ENCODE peak calls at places on chromosome 11, in four cellular contexts. U is CD4-positive, alpha-beta memory T cell; G is suprapubic skin; E is WERI-Rb-1. Y is an unnamed sample. For H3K36me3, the result is how much of the 10 kb centered on the place peaks cover.

GRCh38 chr11:112886707-112887370 is 74.4 kb upstream of the NCAM1 start:
- DNase-seq in G (no peak), U (no peak), E (peak), Y (no peak)

GRCh38 chr11:118608268-118609214 is 1.1 kb downstream of the PHLDB1 start:
- DNase-seq in G (peak), U (peak), E (peak), Y (peak)

GRCh38 chr11:118691926-118692830 is 12.7 kb upstream of the TREH start:
- DNase-seq in U (peak), E (no peak), G (no peak), Y (peak)

GRCh38 chr11:118260353-118260752 is 3.7 kb downstream of the MPZL2 start:
- DNase-seq in U (no peak), E (no peak), G (no peak), Y (no peak)

GRCh38 chr11:125036933-125037332 is 26.2 kb upstream of the SLC37A2 start:
- DNase-seq in G (no peak), U (no peak), E (no peak), Y (no peak)

GRCh38 chr11:74162688-74163467 is 7.9 kb downstream of the C2CD3 start:
- DNase-seq in G (no peak), E (no peak), U (no peak), Y (no peak)

GRCh38 chr11:76637491-76638266 is 32.9 kb downstream of the LRRC32 start:
- DNase-seq in G (no peak), E (no peak), U (no peak), Y (peak)

GRCh38 chr11:17063171-17064002 is 14.1 kb downstream of the RPS13 start:
- DNase-seq in E (peak), G (no peak), U (peak), Y (peak)

GRCh38 chr11:2103666-2104523 is 35.3 kb downstream of the IGF2 start:
- DNase-seq in E (no peak), U (no peak), G (peak), Y (no peak)

GRCh38 chr11:75261474-75261847 is 20.9 kb downstream of the TPBGL start:
- DNase-seq in G (peak), U (no peak), E (no peak), Y (no peak)

GRCh38 chr11:128905345-128906184 is 14.4 kb downstream of the KCNJ5 start:
- DNase-seq in E (no peak), U (peak), G (no peak), Y (peak)

GRCh38 chr11:10204021-10204420 is 90.0 kb downstream of the SBF2 start:
- DNase-seq in G (no peak), E (no peak), U (no peak), Y (no peak)

GRCh38 chr11:36500315-36500721 is 9.8 kb downstream of the TRAF6 start:
- DNase-seq in U (no peak), E (no peak), G (no peak), Y (no peak)

GRCh38 chr11:57514538-57515331 is 767 bp downstream of the SLC43A1 start:
- DNase-seq in U (peak), G (peak), E (no peak), Y (peak)

GRCh38 chr11:128941573-128942271 is 949 bp downstream of the TP53AIP1 start:
- DNase-seq in G (no peak), U (no peak), E (no peak), Y (no peak)

GRCh38 chr11:124394408-124394807 is 4.4 kb downstream of the OR8B3 start:
- DNase-seq in E (no peak), U (no peak), G (no peak), Y (no peak)

GRCh38 chr11:110527146-110527545 is 97.4 kb downstream of the FDX1 start:
- DNase-seq in E (no peak), G (no peak), U (no peak), Y (no peak)

GRCh38 chr11:72824020-72824419 is 9.8 kb downstream of the ATG16L2 start:
- DNase-seq in E (no peak), U (no peak), G (no peak), Y (no peak)

GRCh38 chr11:72821221-72821919 is 7.2 kb downstream of the ATG16L2 start:
- DNase-seq in U (no peak), E (peak), G (peak), Y (peak)

GRCh38 chr11:72823105-72823804 is 9.0 kb downstream of the ATG16L2 start:
- DNase-seq in E (no peak), G (no peak), U (no peak), Y (no peak)

GRCh38 chr11:72820439-72821139 is 6.4 kb downstream of the ATG16L2 start:
- DNase-seq in U (no peak), E (no peak), G (no peak), Y (no peak)

GRCh38 chr11:72821920-72822799 is 7.9 kb downstream of the ATG16L2 start:
- DNase-seq in G (peak), E (peak), U (peak), Y (peak)
- H3K36me3 ChIP-seq in G (under half), E (under half), U (under half), Y (under half)

GRCh38 chr11:12556788-12557384 is 117.3 kb upstream of the TEAD1 start:
- DNase-seq in U (no peak), E (no peak), G (peak), Y (peak)

GRCh38 chr11:12554122-12554521 is 120.1 kb upstream of the TEAD1 start:
- DNase-seq in U (no peak), E (no peak), G (no peak), Y (no peak)

GRCh38 chr11:12559011-12559410 is 115.2 kb upstream of the TEAD1 start:
- DNase-seq in G (no peak), E (no peak), U (no peak), Y (no peak)

GRCh38 chr11:12552677-12553076 is 121.5 kb upstream of the TEAD1 start:
- DNase-seq in U (no peak), E (no peak), G (no peak), Y (no peak)

DNA sequence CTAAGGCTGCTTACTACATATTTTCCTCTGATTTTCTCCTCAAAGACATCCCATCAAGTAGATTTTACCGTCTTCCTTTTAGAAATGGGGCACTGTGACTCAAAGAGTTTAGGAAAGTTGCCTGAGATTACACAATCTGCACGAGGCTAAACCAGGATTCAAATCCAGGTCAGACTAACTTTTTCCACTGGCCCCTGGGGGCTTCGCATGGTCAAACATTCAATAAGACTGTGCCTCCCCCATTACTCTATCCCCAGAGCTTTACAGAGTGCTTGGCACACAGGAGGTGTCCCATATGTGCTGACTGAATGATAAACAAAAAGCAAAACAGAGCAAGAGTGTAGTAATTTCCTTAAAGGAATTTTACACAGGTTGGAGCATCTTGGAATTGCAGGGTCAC is 118.1 kb upstream of the TEAD1 start:
- DNase-seq in G (no peak), E (no peak), U (no peak), Y (no peak)
- H3K4me3 ChIP-seq in G (no peak), E (no peak), U (no peak), Y (no peak)

DNA sequence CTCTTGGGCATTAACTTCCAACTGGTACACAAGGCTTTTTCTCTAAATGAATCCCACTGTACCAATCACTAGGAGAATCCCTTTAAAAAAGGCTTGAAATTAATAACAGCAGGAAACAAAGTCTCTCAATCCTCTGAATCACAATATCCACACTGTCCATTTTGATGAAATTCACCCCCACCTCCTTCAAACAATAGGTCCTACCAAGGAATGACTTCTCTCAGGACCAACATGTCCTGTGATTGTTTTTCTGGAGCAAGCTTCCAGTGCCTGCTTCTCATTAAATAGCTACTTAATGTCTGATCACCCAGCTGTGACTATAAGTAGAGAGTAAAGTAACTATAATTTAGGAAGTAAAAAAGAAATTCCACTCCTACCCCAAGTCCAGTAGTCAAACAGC is 13.1 kb downstream of the NUMA1 start:
- DNase-seq in E (no peak), U (no peak), G (no peak), Y (no peak)
- H3K27ac ChIP-seq in E (no peak), U (no peak), G (peak), Y (no peak)

GRCh38 chr11:70298243-70298915 is 27.9 kb downstream of the PPFIA1 start:
- DNase-seq in G (no peak), E (no peak), U (no peak), Y (no peak)

GRCh38 chr11:70297341-70297740 is 26.9 kb downstream of the PPFIA1 start:
- DNase-seq in E (no peak), G (no peak), U (no peak), Y (no peak)

GRCh38 chr11:70292863-70293262 is 22.4 kb downstream of the PPFIA1 start:
- DNase-seq in G (no peak), U (no peak), E (no peak), Y (no peak)

GRCh38 chr11:70299636-70300035 is 29.1 kb downstream of the PPFIA1 start:
- DNase-seq in U (no peak), G (no peak), E (no peak), Y (no peak)

GRCh38 chr11:70296681-70297080 is 26.2 kb downstream of the PPFIA1 start:
- DNase-seq in G (no peak), E (no peak), U (no peak), Y (no peak)
- H3K36me3 ChIP-seq in G (under half), E (half or more), U (under half), Y (half or more)

GRCh38 chr11:20163778-20164133 is 3.5 kb upstream of the DBX1 start:
- DNase-seq in U (no peak), G (no peak), E (no peak), Y (no peak)
- H3K4me3 ChIP-seq in U (no peak), G (peak), E (peak), Y (peak)

DNA sequence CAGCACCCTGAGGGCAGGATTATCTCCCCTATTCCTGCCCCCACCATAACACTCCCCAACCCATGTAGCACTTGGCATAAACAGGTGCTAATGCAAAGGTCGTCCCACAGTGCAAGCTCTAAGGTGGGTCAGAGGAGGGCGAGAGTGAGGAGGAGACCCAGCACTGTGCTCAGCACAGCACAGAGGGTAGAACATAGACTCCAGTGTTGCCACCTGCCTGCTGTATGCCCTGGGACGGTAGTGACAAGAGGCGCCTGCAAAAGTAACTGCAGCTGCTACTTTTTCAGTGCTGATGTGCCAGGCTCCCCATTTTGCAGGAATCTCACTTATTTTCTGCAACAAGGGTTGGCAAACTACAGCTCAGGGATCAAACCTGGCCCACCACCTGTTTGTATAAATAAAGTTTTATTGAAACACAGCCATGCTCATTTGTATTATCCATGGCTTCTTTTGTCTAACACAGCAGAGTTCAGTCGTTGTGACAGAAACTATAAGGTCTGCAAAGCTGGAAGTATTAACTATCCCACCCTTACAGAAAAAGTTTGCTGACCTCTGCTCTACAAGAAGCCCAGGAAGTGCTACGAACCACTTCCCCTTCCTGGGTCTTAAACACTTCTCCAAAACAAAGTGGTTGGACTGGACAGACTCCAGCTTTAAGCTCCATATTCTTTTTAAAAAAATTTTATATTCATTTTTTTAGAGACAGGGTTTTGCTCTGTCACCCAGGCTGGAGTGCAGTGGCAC is 16.9 kb upstream of the CDC42BPG start:
- DNase-seq in U (peak), E (no peak), G (no peak), Y (no peak)
- H3K27ac ChIP-seq in U (peak), E (no peak), G (no peak), Y (no peak)

DNA sequence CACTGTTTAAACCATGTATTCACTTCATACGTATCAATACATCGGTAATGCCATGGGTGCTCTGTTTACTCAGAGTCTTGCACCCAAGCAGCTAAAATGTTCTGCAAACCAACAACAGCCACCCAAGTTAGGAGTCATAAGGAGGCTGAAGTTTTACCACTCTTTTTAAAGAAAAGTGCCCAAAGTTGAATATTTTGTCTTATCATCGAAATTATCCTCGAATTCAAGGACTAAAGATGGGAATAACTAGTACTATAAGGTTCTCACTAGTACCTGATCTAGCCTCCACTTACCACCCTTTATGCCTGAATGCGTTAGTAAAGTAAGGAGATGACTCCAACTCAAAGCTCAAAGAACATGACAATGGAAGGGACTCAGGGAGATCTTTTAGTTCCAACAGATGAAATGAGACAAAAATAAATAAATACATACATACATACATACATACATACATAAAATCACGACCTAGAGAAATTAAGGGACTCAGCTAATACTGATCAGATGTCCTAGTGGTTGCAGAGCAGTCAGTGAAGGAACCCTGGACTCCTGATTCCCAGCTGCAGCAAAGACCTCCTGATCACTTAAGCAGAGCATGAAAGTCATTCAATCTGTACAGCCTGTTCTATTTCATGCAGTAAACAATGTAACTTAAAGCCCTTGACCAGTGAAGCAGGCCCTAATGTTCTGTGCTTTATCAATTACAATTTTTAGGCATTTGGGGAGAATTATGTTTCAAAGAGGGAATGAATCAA is 7.7 kb downstream of the OSBP start:
- DNase-seq in E (no peak), G (no peak), U (no peak), Y (no peak)
- H3K36me3 ChIP-seq in E (half or more), G (half or more), U (half or more), Y (half or more)

DNA sequence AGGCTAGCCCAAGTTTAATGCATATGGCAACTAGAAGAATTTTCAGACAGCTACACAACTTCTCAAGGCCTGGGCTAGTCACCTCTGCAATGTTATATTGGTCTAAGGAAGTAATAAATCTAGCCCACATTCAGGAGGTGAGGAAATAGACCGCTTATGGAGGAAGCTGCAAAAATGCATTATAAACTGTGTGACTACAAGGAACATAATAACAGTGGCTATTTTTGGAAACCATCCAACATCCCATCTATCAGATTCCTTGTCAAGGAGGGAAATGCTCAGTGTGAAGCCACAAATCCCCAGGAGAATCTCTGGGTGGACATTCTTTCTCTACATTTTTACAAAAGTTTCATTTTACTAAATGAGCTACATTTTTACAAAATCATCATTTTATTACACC is 76.1 kb downstream of the BBOX1 start:
- DNase-seq in E (no peak), G (no peak), U (no peak), Y (no peak)
- H3K4me3 ChIP-seq in E (no peak), G (no peak), U (no peak), Y (no peak)

GRCh38 chr11:18527512-18527911 is 770 bp upstream of the TSG101 start:
- DNase-seq in G (no peak), U (peak), E (no peak), Y (no peak)
- H3K27ac ChIP-seq in G (peak), U (peak), E (peak), Y (peak)

DNA sequence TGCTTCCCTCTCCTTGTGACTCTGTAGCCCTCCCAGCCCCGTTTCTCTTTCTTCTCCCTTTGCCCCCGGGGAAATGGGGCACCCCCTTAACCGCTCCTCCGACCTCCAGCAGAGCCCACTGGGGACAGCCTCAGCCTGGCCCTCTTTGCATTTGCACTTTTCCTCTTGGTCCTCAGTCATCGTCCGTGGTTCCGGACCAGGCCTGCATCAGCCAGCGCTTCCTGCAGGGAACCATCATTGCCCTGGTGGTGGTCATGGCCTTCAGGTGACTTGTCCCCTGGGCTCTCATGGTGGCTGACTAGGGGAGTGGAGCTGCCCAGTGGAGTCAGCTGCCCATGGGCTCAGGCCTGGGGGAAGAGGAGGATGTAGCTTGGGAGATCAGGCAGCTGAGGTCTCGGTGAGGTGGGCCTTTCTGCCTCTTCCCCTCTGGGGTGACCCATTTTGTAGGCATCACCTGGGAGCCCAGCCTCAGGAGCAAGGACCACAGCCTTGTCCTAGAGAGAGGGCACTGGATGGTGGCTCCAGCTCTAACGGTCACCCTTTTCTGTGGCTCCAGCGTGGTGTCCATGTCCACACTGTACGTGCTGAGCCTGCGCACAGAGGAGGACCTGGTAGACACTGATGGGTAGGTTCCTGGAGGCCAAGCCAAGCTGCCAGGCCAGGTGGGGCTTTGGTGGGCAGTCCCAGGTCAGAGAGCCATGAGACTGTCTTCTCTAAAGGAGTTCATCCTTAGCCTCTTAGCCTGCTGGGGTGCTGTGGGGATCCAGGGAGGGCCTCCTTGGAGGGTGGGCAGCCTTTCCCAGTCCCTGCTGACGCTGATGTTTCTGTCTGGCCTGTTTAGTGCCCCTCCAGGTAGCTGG is 12.5 kb downstream of the TMEM258 start:
- DNase-seq in G (no peak), E (no peak), U (no peak), Y (no peak)
- H3K36me3 ChIP-seq in G (under half), E (under half), U (under half), Y (under half)

Y was measured in endodermal cell.